ENCODE peak calls at places on chromosomes 2 and 18, in ten cellular contexts. D, A, V, I, E, X, U, H, G and W are unnamed samples.
A peak's percentile ranks its signal among the peaks of the same experiment; 100 is the strongest.

GRCh38 chr2:2931676-2932075 is 445.9 kb downstream of the EIPR1 start:
- DNase-seq in D (no peak), A (no peak), V (no peak), I (no peak), E (no peak), X (no peak), U (no peak), H (no peak), G (no peak), W (no peak)

GRCh38 chr2:152585830-152586484 is 131.3 kb downstream of the PRPF40A start:
- DNase-seq in D (no peak), A (peak; percentile 98), V (no peak), I (no peak), E (peak; percentile 52), X (no peak), U (no peak), H (no peak), G (no peak), W (no peak)

GRCh38 chr2:190879474-190880373 is 897 bp upstream of the GLS start:
- DNase-seq in D (peak; percentile 60), A (no peak), V (no peak), I (no peak), E (no peak), X (no peak), U (no peak), H (no peak), G (no peak), W (no peak)

GRCh38 chr2:56522605-56523089 is 338.9 kb downstream of the CCDC85A start:
- DNase-seq in D (no peak), A (peak; percentile 39), V (peak; percentile 42), I (peak; percentile 41), E (peak; percentile 32), X (no peak), U (no peak), H (no peak), G (no peak), W (no peak)

GRCh38 chr2:225122582-225123486 is 80.6 kb upstream of the DOCK10 start:
- DNase-seq in D (no peak), A (peak; percentile 54), V (no peak), I (no peak), E (no peak), X (no peak), U (peak; percentile 29), H (peak; percentile 25), G (no peak), W (no peak)

GRCh38 chr18:7729858-7730257 is 162.7 kb downstream of the PTPRM start:
- DNase-seq in D (no peak), A (no peak), V (no peak), I (no peak), E (no peak), X (no peak), U (no peak), H (no peak), G (no peak), W (no peak)

GRCh38 chr18:54173980-54174611 is 50.4 kb downstream of the MBD2 start:
- DNase-seq in D (no peak), A (no peak), V (no peak), I (no peak), E (no peak), X (no peak), U (no peak), H (no peak), G (no peak), W (no peak)

GRCh38 chr2:153595939-153596338 is 117.4 kb upstream of the RPRM start:
- DNase-seq in D (no peak), A (peak; percentile 20), V (no peak), I (no peak), E (peak; percentile 0), X (no peak), U (no peak), H (no peak), G (peak; percentile 37), W (no peak)

GRCh38 chr18:63307555-63308200 is 11.9 kb downstream of the BCL2 start:
- DNase-seq in D (no peak), A (peak; percentile 6), V (no peak), I (no peak), E (no peak), X (no peak), U (no peak), H (no peak), G (no peak), W (no peak)

GRCh38 chr2:9638532-9638931 is 7.7 kb upstream of the YWHAQ start:
- DNase-seq in D (no peak), A (peak; percentile 96), V (peak; percentile 53), I (peak; percentile 62), E (peak; percentile 77), X (no peak), U (no peak), H (peak; percentile 66), G (no peak), W (no peak)

GRCh38 chr18:2889761-2890192 is 43.0 kb downstream of the EMILIN2 start:
- DNase-seq in D (no peak), A (no peak), V (no peak), I (no peak), E (no peak), X (no peak), U (no peak), H (no peak), G (no peak), W (no peak)

GRCh38 chr2:142131016-142131714 is at the start of gene LRP1B:
- DNase-seq in D (no peak), A (peak; percentile 15), V (peak; percentile 16), I (no peak), E (no peak), X (no peak), U (peak; percentile 7), H (no peak), G (peak; percentile 53), W (no peak)

GRCh38 chr2:127098711-127099110 is 8.2 kb downstream of the BIN1 start:
- DNase-seq in D (no peak), A (no peak), V (peak; percentile 10), I (no peak), E (no peak), X (no peak), U (no peak), H (no peak), G (no peak), W (no peak)

GRCh38 chr18:2672872-2673271 is 17.3 kb downstream of the SMCHD1 start:
- DNase-seq in D (no peak), A (no peak), V (no peak), I (no peak), E (no peak), X (no peak), U (no peak), H (no peak), G (no peak), W (no peak)

GRCh38 chr2:224883172-224883516 is 159.1 kb downstream of the DOCK10 start:
- DNase-seq in D (no peak), A (no peak), V (no peak), I (no peak), E (no peak), X (no peak), U (no peak), H (no peak), G (no peak), W (no peak)

GRCh38 chr2:9236867-9237266 is 30.3 kb downstream of the ASAP2 start:
- DNase-seq in D (no peak), A (no peak), V (no peak), I (no peak), E (no peak), X (no peak), U (no peak), H (no peak), G (no peak), W (no peak)

GRCh38 chr2:121796239-121796638 is 40.8 kb downstream of the TSN start:
- DNase-seq in D (no peak), A (no peak), V (no peak), I (no peak), E (no peak), X (no peak), U (no peak), H (no peak), G (no peak), W (no peak)

GRCh38 chr2:79622508-79622907 is 109.7 kb downstream of the CTNNA2 start:
- DNase-seq in D (no peak), A (peak; percentile 20), V (no peak), I (no peak), E (peak; percentile 31), X (no peak), U (no peak), H (no peak), G (no peak), W (no peak)

DNA sequence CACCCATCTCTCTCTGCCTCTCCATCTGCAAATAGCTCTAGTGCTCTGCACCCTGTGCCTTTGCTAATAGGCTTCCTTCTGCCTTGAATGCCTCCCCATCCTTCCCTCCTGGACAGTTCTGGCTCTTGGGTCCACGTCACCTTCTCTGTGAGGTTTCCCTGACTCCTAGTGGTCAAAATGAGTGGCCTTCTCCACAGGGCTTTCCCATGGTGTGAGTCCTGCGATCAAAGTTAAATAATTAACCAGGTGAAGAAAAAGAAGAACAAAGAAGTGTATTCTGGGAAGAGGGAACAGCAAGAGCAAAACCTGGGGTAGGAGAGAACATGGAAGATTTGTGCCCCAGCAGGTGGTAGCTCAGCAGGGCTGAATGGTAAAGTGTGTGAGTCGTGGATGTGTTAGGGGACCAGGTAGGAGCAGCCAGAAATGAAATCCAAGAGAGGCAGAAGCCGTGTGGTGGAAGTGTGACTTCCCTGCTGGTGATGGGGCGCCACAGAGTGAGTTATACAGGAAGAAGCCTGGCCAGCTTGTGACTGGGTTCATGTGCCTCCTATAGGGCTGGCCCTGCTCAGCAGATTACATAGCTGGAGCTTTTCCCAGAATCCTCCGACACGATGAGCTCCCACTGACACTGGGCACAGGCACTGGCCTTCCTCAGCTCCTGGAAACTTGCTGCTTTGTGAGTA is 93.8 kb upstream of the LDAH start:
- DNase-seq in D (no peak), A (peak; percentile 4), V (no peak), I (no peak), E (no peak), X (no peak), U (no peak), H (no peak), G (peak; percentile 39), W (no peak)
- TF ChIP-seq CTCF in D (no peak), A (peak; percentile 15), V (peak; percentile 39), I (peak; percentile 11), E (peak; percentile 28), X (no peak), U (peak; percentile 27), H (no peak), G (peak; percentile 43), W (peak; percentile 6)

GRCh38 chr2:222318712-222319575 is 20.1 kb upstream of the PAX3 start:
- DNase-seq in D (no peak), A (no peak), V (no peak), I (no peak), E (no peak), X (no peak), U (peak; percentile 35), H (peak; percentile 38), G (no peak), W (no peak)
- TF ChIP-seq CTCF in D (no peak), A (no peak), V (peak; percentile 7), I (peak; percentile 20), E (peak; percentile 8), X (peak; percentile 38), U (peak; percentile 50), H (no peak), G (peak; percentile 35), W (peak; percentile 43)

GRCh38 chr2:197675711-197676188 is 363 bp upstream of the RFTN2 start:
- DNase-seq in D (no peak), A (peak; percentile 73), V (no peak), I (no peak), E (no peak), X (no peak), U (peak; percentile 37), H (no peak), G (peak; percentile 46), W (no peak)
- TF ChIP-seq CTCF in D (no peak), A (no peak), V (no peak), I (no peak), E (no peak), X (no peak), U (no peak), H (no peak), G (no peak), W (no peak)

GRCh38 chr2:63488118-63488713 is 100.1 kb downstream of the WDPCP start:
- DNase-seq in D (no peak), A (peak; percentile 47), V (no peak), I (no peak), E (no peak), X (no peak), U (no peak), H (peak; percentile 19), G (no peak), W (no peak)
- TF ChIP-seq CTCF in D (peak; percentile 32), A (peak; percentile 78), V (peak; percentile 77), I (peak; percentile 46), E (peak; percentile 83), X (peak; percentile 61), U (peak; percentile 80), H (peak; percentile 33), G (peak; percentile 90), W (peak; percentile 73)